ENCODE peak calls at places on chromosomes 13 and 19, in eight cellular contexts. One of them, this sample, is unnamed.
A peak's percentile ranks its signal among the peaks of the same experiment; 100 is the strongest.

GRCh38 chr13:107079423-107080099 is 511.6 kb upstream of the ARGLU1 start:
- DNase-seq in IMR-90: no peak
- DNase-seq in spleen: no peak
- DNase-seq in upper lobe of left lung: no peak
- DNase-seq in heart left ventricle: no peak
- DNase-seq in A549: no peak
- DNase-seq in stomach: no peak
- DNase-seq in transverse colon: no peak
- DNase-seq in this sample: no peak

GRCh38 chr13:41457589-41458186 is 338 bp downstream of the RGCC start:
- DNase-seq in IMR-90: no peak
- DNase-seq in spleen: peak; percentile 86
- DNase-seq in upper lobe of left lung: peak; percentile 92
- DNase-seq in heart left ventricle: no peak
- DNase-seq in A549: no peak
- DNase-seq in stomach: no peak
- DNase-seq in transverse colon: no peak
- DNase-seq in this sample: no peak

GRCh38 chr13:20400774-20401173 is 124.9 kb downstream of the CRYL1 start:
- DNase-seq in IMR-90: peak; percentile 63
- DNase-seq in spleen: no peak
- DNase-seq in upper lobe of left lung: no peak
- DNase-seq in heart left ventricle: no peak
- DNase-seq in A549: no peak
- DNase-seq in stomach: peak; percentile 3
- DNase-seq in transverse colon: no peak
- DNase-seq in this sample: no peak

GRCh38 chr19:56211718-56212117 is 9.6 kb downstream of the ZSCAN5C start:
- DNase-seq in IMR-90: no peak
- DNase-seq in spleen: no peak
- DNase-seq in upper lobe of left lung: no peak
- DNase-seq in heart left ventricle: no peak
- DNase-seq in A549: no peak
- DNase-seq in stomach: no peak
- DNase-seq in transverse colon: no peak
- DNase-seq in this sample: no peak

GRCh38 chr19:10001899-10002298 is 8.4 kb downstream of the COL5A3 start:
- DNase-seq in IMR-90: no peak
- DNase-seq in spleen: no peak
- DNase-seq in upper lobe of left lung: no peak
- DNase-seq in heart left ventricle: peak; percentile 44
- DNase-seq in A549: no peak
- DNase-seq in stomach: peak; percentile 67
- DNase-seq in transverse colon: peak; percentile 76
- DNase-seq in this sample: no peak

GRCh38 chr13:40682449-40683240 is 16.2 kb upstream of the FOXO1 start:
- DNase-seq in IMR-90: peak; percentile 35
- DNase-seq in spleen: no peak
- DNase-seq in upper lobe of left lung: no peak
- DNase-seq in heart left ventricle: no peak
- DNase-seq in A549: no peak
- DNase-seq in stomach: no peak
- DNase-seq in transverse colon: no peak
- DNase-seq in this sample: no peak

GRCh38 chr19:45539460-45539859 is 32.2 kb downstream of the VASP start:
- DNase-seq in IMR-90: no peak
- DNase-seq in spleen: no peak
- DNase-seq in upper lobe of left lung: no peak
- DNase-seq in heart left ventricle: no peak
- DNase-seq in A549: no peak
- DNase-seq in stomach: no peak
- DNase-seq in transverse colon: no peak
- DNase-seq in this sample: no peak

GRCh38 chr19:9883231-9883758 is 48.2 kb downstream of the PIN1 start:
- DNase-seq in IMR-90: no peak
- DNase-seq in spleen: no peak
- DNase-seq in upper lobe of left lung: peak; percentile 46
- DNase-seq in heart left ventricle: no peak
- DNase-seq in A549: no peak
- DNase-seq in stomach: no peak
- DNase-seq in transverse colon: no peak
- DNase-seq in this sample: no peak

GRCh38 chr13:98548230-98548629 is 28.7 kb downstream of the STK24 start:
- DNase-seq in IMR-90: peak; percentile 42
- DNase-seq in spleen: no peak
- DNase-seq in upper lobe of left lung: no peak
- DNase-seq in heart left ventricle: no peak
- DNase-seq in A549: no peak
- DNase-seq in stomach: no peak
- DNase-seq in transverse colon: no peak
- DNase-seq in this sample: no peak

DNA sequence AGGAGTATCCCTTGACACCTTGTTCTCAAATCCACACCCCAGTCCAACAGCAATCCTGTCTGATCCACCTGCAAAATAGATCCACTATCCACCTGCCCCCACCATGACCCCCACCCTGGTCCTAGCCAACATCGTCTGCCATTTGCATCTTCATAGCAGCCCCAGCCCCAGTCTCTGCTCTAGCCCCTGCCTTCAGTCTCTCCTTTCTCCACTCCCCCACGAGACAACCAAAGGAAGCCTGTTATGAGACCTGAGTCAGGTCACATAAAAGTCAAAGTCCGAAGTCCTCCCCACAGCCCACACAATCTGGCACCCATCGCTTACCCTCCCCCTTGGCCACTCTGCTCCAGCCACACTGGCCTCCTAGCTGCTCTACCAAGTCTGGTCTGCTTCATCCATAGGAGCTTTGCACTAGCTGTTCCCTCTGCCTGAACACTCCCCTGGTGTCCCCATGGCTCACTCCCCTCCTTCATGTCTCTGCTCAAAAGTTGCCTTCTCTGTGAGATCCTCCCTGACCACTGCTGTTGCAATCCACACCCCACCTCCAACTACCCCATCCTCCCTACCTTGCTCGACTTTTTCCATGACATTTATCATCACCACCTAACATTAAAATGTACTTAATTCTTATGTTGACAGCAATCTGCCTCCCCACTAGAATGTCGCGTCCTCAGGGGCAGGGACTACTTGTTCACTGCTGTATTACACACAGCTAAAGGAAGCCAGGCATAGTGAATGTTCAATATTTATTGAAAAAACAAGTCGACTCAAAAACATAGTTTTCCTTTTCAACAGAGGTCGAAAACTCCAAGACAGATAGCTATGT is 1.2 kb upstream of the PLEKHG2 start:
- DNase-seq in IMR-90: peak; percentile 68
- DNase-seq in spleen: peak; percentile 83
- DNase-seq in upper lobe of left lung: no peak
- DNase-seq in heart left ventricle: no peak
- DNase-seq in A549: no peak
- DNase-seq in stomach: peak; percentile 86
- DNase-seq in transverse colon: peak; percentile 86
- DNase-seq in this sample: no peak
- TF ChIP-seq POLR2A in IMR-90: peak; percentile 90
- TF ChIP-seq POLR2A in spleen: peak; percentile 4
- TF ChIP-seq POLR2A in upper lobe of left lung: no peak
- TF ChIP-seq POLR2A in heart left ventricle: no peak
- TF ChIP-seq POLR2A in A549: peak; percentile 34
- TF ChIP-seq POLR2A in stomach: peak; percentile 85
- TF ChIP-seq POLR2A in transverse colon: peak; percentile 87
- TF ChIP-seq POLR2A in this sample: no peak

GRCh38 chr19:12035220-12036172 is at the start of gene ZNF433:
- DNase-seq in IMR-90: peak; percentile 71
- DNase-seq in spleen: peak; percentile 94
- DNase-seq in upper lobe of left lung: peak; percentile 99
- DNase-seq in heart left ventricle: peak; percentile 95
- DNase-seq in A549: no peak
- DNase-seq in stomach: peak; percentile 99
- DNase-seq in transverse colon: peak; percentile 96
- DNase-seq in this sample: peak; percentile 89
- TF ChIP-seq POLR2A in IMR-90: peak; percentile 78
- TF ChIP-seq POLR2A in spleen: peak; percentile 8
- TF ChIP-seq POLR2A in upper lobe of left lung: no peak
- TF ChIP-seq POLR2A in heart left ventricle: no peak
- TF ChIP-seq POLR2A in A549: no peak
- TF ChIP-seq POLR2A in stomach: no peak
- TF ChIP-seq POLR2A in transverse colon: peak; percentile 43
- TF ChIP-seq POLR2A in this sample: peak; percentile 87

GRCh38 chr19:48987323-48987722 is 5.8 kb downstream of the GYS1 start:
- DNase-seq in IMR-90: no peak
- DNase-seq in spleen: no peak
- DNase-seq in upper lobe of left lung: no peak
- DNase-seq in heart left ventricle: no peak
- DNase-seq in A549: no peak
- DNase-seq in stomach: no peak
- DNase-seq in transverse colon: no peak
- DNase-seq in this sample: no peak
- TF ChIP-seq POLR2A in IMR-90: no peak
- TF ChIP-seq POLR2A in spleen: no peak
- TF ChIP-seq POLR2A in upper lobe of left lung: no peak
- TF ChIP-seq POLR2A in heart left ventricle: no peak
- TF ChIP-seq POLR2A in A549: no peak
- TF ChIP-seq POLR2A in stomach: no peak
- TF ChIP-seq POLR2A in transverse colon: no peak
- TF ChIP-seq POLR2A in this sample: no peak

DNA sequence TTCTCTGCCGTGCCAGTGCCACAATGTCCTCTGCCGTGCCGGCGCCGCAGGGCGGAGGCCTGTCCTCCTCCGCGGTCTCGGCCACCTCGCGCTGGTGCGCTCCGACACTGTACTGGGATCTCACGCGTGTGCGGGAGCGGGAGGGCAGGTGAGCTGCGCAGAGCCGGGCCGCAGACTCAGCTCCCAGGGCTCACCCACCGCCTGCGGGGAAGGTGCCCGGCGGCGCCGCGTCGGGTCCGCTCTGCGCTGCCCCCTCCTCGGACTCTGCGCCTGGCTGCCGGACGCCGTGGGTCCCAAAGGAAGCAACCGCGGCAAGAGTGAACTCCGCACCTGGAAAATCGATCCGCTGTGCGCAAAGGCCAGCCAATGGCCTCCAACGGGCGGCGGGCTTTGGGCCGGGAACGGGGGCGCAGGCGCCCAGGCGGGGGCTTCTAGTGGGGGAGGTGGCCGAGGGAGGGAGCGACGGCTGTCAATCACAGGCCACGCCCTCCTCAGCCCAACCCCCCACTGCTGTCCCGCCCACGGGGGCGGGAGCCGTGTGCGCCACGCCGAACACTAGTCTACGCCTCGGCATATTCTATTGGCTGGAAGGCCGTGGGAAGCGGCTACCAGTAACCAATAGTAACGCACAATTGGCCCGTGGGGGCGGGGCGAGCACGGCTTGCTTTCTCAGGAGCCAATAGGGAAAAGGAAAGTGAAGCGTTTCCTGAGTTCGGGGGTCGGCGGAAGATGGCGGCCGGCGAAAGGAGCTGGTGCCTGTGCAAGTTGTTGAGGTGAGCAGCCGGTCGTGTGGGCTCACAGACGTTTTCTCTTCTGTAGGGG is at the start of gene ALG11:
- DNase-seq in IMR-90: peak; percentile 97
- DNase-seq in spleen: peak; percentile 98
- DNase-seq in upper lobe of left lung: peak; percentile 99
- DNase-seq in heart left ventricle: peak; percentile 99
- DNase-seq in A549: peak; percentile 86
- DNase-seq in stomach: peak; percentile 100
- DNase-seq in transverse colon: peak; percentile 100
- DNase-seq in this sample: peak; percentile 84
- TF ChIP-seq POLR2A in IMR-90: peak; percentile 86
- TF ChIP-seq POLR2A in spleen: peak; percentile 34
- TF ChIP-seq POLR2A in upper lobe of left lung: no peak
- TF ChIP-seq POLR2A in heart left ventricle: no peak
- TF ChIP-seq POLR2A in A549: peak; percentile 78
- TF ChIP-seq POLR2A in stomach: no peak
- TF ChIP-seq POLR2A in transverse colon: peak; percentile 58
- TF ChIP-seq POLR2A in this sample: peak; percentile 77

DNA sequence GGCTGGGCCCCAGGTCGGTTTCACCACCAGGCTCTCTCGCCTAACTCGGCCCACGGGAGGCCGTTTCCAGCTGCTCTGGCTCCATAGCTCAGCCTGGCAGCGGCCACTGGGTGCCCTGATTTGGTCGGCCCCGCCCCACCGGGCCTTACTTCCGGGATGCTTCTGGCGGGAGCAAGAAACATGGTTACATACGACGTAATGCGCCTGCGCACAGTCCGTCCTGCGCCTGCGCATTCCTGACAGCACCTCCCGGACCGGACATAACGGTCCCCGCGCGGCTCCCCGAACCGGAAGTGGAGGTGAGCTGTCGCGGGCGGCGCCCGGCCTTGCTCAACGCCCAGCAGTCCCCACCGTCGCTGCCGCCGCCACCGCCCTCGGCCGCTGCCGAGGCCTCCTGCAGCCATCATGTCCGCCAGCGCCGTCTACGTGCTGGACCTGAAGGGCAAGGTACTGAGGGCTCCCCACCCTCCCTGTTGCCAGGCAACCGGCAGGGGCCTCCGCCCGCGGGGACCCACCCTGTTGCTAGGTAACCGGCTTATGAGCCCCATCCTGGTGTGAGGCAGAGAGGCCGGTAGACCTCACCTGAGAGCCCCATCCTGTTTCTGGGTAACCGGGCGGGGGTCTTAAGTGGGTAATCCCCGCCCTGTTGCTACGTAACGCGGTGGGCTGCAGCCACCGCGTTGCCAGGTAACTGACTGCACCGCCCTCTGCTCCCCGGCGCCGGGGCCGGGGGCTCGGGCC is at the start of gene AP1M1:
- DNase-seq in IMR-90: peak; percentile 97
- DNase-seq in spleen: peak; percentile 99
- DNase-seq in upper lobe of left lung: peak; percentile 99
- DNase-seq in heart left ventricle: peak; percentile 97
- DNase-seq in A549: peak; percentile 93
- DNase-seq in stomach: peak; percentile 98
- DNase-seq in transverse colon: peak; percentile 98
- DNase-seq in this sample: peak; percentile 91
- TF ChIP-seq POLR2A in IMR-90: peak; percentile 42
- TF ChIP-seq POLR2A in spleen: no peak
- TF ChIP-seq POLR2A in upper lobe of left lung: no peak
- TF ChIP-seq POLR2A in heart left ventricle: no peak
- TF ChIP-seq POLR2A in A549: peak; percentile 54
- TF ChIP-seq POLR2A in stomach: no peak
- TF ChIP-seq POLR2A in transverse colon: peak; percentile 46
- TF ChIP-seq POLR2A in this sample: peak; percentile 72

This sample was measured in H54.